ENCODE peak calls at places on chromosomes 6 and 20, in four cellular contexts. Z is esophagus muscularis mucosa, R is mammary epithelial cell, T is AG04450. M is an unnamed sample.

GRCh38 chr6:74117113-74117512 is 421.1 kb downstream of the CD109 start:
- DNase-seq in Z (no peak), R (no peak), T (peak), M (no peak)

GRCh38 chr6:35984701-35985100 is 39.7 kb downstream of the SLC26A8 start:
- DNase-seq in Z (no peak), R (no peak), T (no peak), M (no peak)

GRCh38 chr20:1134355-1134754 is 16.0 kb downstream of the PSMF1 start:
- DNase-seq in Z (no peak), R (no peak), T (no peak), M (no peak)

GRCh38 chr6:134724653-134725340 is 225.1 kb downstream of the ALDH8A1 start:
- DNase-seq in Z (no peak), R (no peak), T (peak), M (no peak)

GRCh38 chr20:43752561-43753301 is 25.9 kb upstream of the GTSF1L start:
- DNase-seq in Z (no peak), R (peak), T (no peak), M (no peak)

GRCh38 chr20:61953037-61953788 is 112.5 kb downstream of the TAF4 start:
- DNase-seq in Z (no peak), R (no peak), T (no peak), M (no peak)

GRCh38 chr6:160297310-160297709 is 38.7 kb upstream of the SLC22A2 start:
- DNase-seq in Z (no peak), R (no peak), T (no peak), M (no peak)

GRCh38 chr6:55040102-55040848 is 134.0 kb upstream of the HCRTR2 start:
- DNase-seq in Z (no peak), R (peak), T (peak), M (no peak)

GRCh38 chr6:35052694-35053565 is 88.2 kb downstream of the TCP11 start:
- DNase-seq in Z (no peak), R (no peak), T (no peak), M (no peak)

GRCh38 chr20:2984028-2984501 is 59.4 kb upstream of the GNRH2 start:
- DNase-seq in Z (no peak), R (no peak), T (no peak), M (no peak)

GRCh38 chr20:8749986-8750385 is 318.9 kb upstream of the PLCB4 start:
- DNase-seq in Z (no peak), R (no peak), T (no peak), M (no peak)

GRCh38 chr6:39048481-39049399 is at the start of gene GLP1R:
- DNase-seq in Z (no peak), R (no peak), T (no peak), M (no peak)

GRCh38 chr20:32434434-32434833 is 76.3 kb downstream of the ASXL1 start:
- DNase-seq in Z (peak), R (no peak), T (no peak), M (no peak)

GRCh38 chr6:135267085-135267484 is 86.0 kb downstream of the MYB start:
- DNase-seq in Z (no peak), R (no peak), T (no peak), M (no peak)

GRCh38 chr6:36349240-36349639 is 12.6 kb upstream of the BNIP5 start:
- DNase-seq in Z (no peak), R (peak), T (no peak), M (no peak)

GRCh38 chr20:9298906-9299305 is 215.5 kb upstream of the LAMP5 start:
- DNase-seq in Z (no peak), R (no peak), T (no peak), M (no peak)

GRCh38 chr6:5671604-5672559 is 334.8 kb downstream of the NRN1 start:
- DNase-seq in Z (no peak), R (no peak), T (no peak), M (no peak)

GRCh38 chr6:54053893-54054391 is 57.3 kb upstream of the MLIP start:
- DNase-seq in Z (no peak), R (peak), T (peak), M (peak)

GRCh38 chr20:1619861-1620444 is at the start of gene SIRPB1:
- DNase-seq in Z (peak), R (no peak), T (no peak), M (no peak)

GRCh38 chr20:31374346-31374745 is 5.9 kb downstream of the DEFB118 start:
- DNase-seq in Z (no peak), R (no peak), T (no peak), M (no peak)

GRCh38 chr6:15090745-15091384 is 155.0 kb upstream of the JARID2 start:
- DNase-seq in Z (no peak), R (no peak), T (no peak), M (no peak)

GRCh38 chr6:15087234-15087633 is 158.6 kb upstream of the JARID2 start:
- DNase-seq in Z (no peak), R (no peak), T (no peak), M (no peak)

GRCh38 chr6:15088904-15089568 is 156.8 kb upstream of the JARID2 start:
- DNase-seq in Z (no peak), R (no peak), T (no peak), M (no peak)

GRCh38 chr6:15090145-15090579 is 155.7 kb upstream of the JARID2 start:
- DNase-seq in Z (no peak), R (no peak), T (no peak), M (no peak)

DNA sequence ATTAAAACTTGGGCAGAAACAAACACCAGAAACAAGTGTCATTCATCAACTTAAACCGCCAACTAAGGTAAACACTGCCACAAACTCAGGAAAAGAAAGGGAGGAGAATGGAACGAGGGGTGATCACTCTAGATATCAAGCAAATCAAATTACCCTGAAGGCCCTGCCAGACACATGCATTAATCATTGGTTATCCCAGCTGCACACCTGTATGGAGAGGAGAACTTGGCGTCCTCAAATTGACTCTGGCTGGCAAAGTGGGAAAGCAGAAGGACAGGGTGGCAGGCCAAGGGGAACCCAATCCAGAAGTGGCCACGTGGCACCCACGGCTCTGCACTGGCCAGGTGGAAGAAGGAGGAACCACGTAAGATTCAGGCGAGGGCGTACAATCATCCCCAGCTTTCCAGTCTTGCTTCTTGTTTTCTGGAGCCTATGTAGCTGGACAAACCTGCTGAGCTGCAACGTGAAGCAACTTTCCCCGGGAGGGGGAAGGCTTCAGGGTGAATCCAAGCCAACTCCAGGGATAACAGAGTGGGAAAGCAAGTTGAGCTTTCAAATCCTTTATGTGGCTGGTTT is 156.2 kb upstream of the JARID2 start:
- DNase-seq in Z (no peak), R (no peak), T (no peak), M (no peak)
- H3K4me3 ChIP-seq in Z (no peak), R (no peak), T (no peak), M (no peak)

GRCh38 chr20:38872036-38872435 is 54.2 kb upstream of the FAM83D start:
- DNase-seq in Z (no peak), R (no peak), T (no peak), M (no peak)
- H3K4me3 ChIP-seq in Z (no peak), R (no peak), T (no peak), M (no peak)

GRCh38 chr6:137487947-137488735 is 6.1 kb downstream of the OLIG3 start:
- DNase-seq in Z (peak), R (no peak), T (no peak), M (no peak)

GRCh38 chr6:137489410-137490371 is 4.5 kb downstream of the OLIG3 start:
- DNase-seq in Z (peak), R (no peak), T (no peak), M (no peak)

GRCh38 chr6:137488736-137489409 is 5.3 kb downstream of the OLIG3 start:
- DNase-seq in Z (peak), R (no peak), T (no peak), M (no peak)

GRCh38 chr6:137486388-137486787 is 7.8 kb downstream of the OLIG3 start:
- DNase-seq in Z (peak), R (no peak), T (no peak), M (no peak)

GRCh38 chr6:137487181-137487910 is 6.8 kb downstream of the OLIG3 start:
- DNase-seq in Z (peak), R (no peak), T (no peak), M (no peak)
- H3K4me3 ChIP-seq in Z (no peak), R (no peak), T (no peak), M (no peak)

GRCh38 chr20:33883164-33883563 is 72.0 kb downstream of the CHMP4B start:
- DNase-seq in Z (no peak), R (no peak), T (no peak), M (no peak)

GRCh38 chr20:33882018-33882417 is 70.9 kb downstream of the CHMP4B start:
- DNase-seq in Z (no peak), R (no peak), T (no peak), M (no peak)

GRCh38 chr20:33878583-33878982 is 67.4 kb downstream of the CHMP4B start:
- DNase-seq in Z (no peak), R (no peak), T (no peak), M (no peak)

GRCh38 chr20:33882481-33882880 is 71.3 kb downstream of the CHMP4B start:
- DNase-seq in Z (no peak), R (no peak), T (no peak), M (no peak)

DNA sequence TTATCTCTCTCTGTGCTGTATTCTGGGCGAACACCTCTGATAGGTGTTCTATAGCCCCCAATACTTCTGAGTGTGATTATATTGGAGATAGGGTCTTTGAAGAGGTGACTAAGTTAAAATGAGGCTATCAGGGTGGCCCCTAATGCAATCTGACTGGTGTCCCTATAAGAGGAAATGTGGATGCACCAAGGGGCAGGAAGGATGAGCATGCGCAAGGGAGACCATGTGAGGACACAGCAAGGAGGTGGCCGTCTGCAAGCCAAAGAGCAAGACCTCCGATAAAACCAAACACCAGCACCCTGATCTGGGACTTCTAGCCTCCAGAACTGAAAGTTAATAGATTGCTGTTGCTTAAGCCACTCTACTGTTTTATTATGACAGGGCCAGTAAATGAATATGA is 69.2 kb downstream of the CHMP4B start:
- DNase-seq in Z (no peak), R (no peak), T (no peak), M (no peak)
- H3K4me3 ChIP-seq in Z (no peak), R (no peak), T (no peak), M (no peak)

GRCh38 chr6:139194740-139195139 is 59.9 kb downstream of the HECA start:
- DNase-seq in Z (no peak), R (peak), T (no peak), M (no peak)
- H3K4me3 ChIP-seq in Z (no peak), R (no peak), T (no peak), M (no peak)

M was measured in retinal pigment epithelial cell.